ENCODE peak calls at places on chromosomes 7 and 10, in eight cellular contexts. Y, H, V, E, F, L, G and M are unnamed samples. For H3K9me3, the result is how much of the 10 kb centered on the place peaks cover.

GRCh38 chr10:62047960-62048383 is 146.5 kb downstream of the ARID5B start:
- DNase-seq in Y (peak), H (no peak), V (peak), E (no peak), F (no peak), L (peak), G (peak), M (peak)

GRCh38 chr10:104937528-104937927 is 296.4 kb downstream of the SORCS3 start:
- DNase-seq in Y (no peak), H (peak), V (peak), E (no peak), F (no peak), L (peak), G (no peak), M (peak)

GRCh38 chr10:97490592-97490991 is 7.6 kb downstream of the MMS19 start:
- DNase-seq in Y (peak), H (no peak), V (no peak), E (no peak), F (no peak), L (no peak), G (no peak), M (peak)

GRCh38 chr10:125742465-125742864 is 23.0 kb downstream of the EDRF1 start:
- DNase-seq in Y (no peak), H (no peak), V (no peak), E (no peak), F (no peak), L (peak), G (no peak), M (no peak)

GRCh38 chr10:126568809-126569208 is 101.7 kb downstream of the C10orf90 start:
- DNase-seq in Y (no peak), H (no peak), V (peak), E (no peak), F (no peak), L (no peak), G (no peak), M (no peak)

GRCh38 chr10:61465807-61466425 is 12.7 kb upstream of the TMEM26 start:
- DNase-seq in Y (no peak), H (no peak), V (peak), E (no peak), F (no peak), L (no peak), G (no peak), M (no peak)

GRCh38 chr10:24974978-24975377 is 22.6 kb upstream of the PRTFDC1 start:
- DNase-seq in Y (peak), H (no peak), V (peak), E (peak), F (no peak), L (no peak), G (no peak), M (peak)

GRCh38 chr7:48563334-48563733 is 361.0 kb upstream of the CDC14C start:
- DNase-seq in Y (no peak), H (no peak), V (no peak), E (no peak), F (no peak), L (peak), G (no peak), M (no peak)

GRCh38 chr10:30346615-30347014 is 2.5 kb downstream of the MTPAP start:
- DNase-seq in Y (no peak), H (no peak), V (no peak), E (no peak), F (no peak), L (no peak), G (no peak), M (no peak)

GRCh38 chr7:57432583-57432982 is 17.4 kb upstream of the ZNF716 start:
- DNase-seq in Y (no peak), H (no peak), V (no peak), E (no peak), F (no peak), L (no peak), G (no peak), M (no peak)

GRCh38 chr7:57438244-57438643 is 11.7 kb upstream of the ZNF716 start:
- DNase-seq in Y (no peak), H (no peak), V (no peak), E (no peak), F (no peak), L (no peak), G (no peak), M (no peak)

GRCh38 chr7:57443567-57443966 is 6.4 kb upstream of the ZNF716 start:
- DNase-seq in Y (no peak), H (no peak), V (no peak), E (no peak), F (no peak), L (no peak), G (no peak), M (no peak)

DNA sequence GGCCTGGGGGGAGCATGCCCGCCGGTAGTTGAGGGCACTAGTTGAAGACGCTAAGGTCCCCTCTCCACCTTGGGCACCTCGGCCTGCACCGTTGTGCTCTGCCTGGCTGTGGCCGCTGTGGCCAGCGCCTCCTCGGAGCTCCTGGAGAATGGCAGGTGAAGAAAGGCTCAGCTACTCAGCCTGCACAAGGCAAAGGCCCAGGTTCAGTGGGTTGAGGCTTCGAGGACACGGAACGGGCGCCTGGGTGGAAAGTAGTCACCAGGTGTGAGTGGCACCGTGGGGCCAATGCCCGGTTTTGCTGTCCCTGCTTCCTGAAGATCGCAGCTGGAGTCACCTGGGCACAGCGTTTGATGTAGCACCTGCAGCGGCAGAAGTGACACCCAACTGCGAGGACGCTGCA is 12.4 kb upstream of the ZNF716 start:
- DNase-seq in Y (no peak), H (no peak), V (no peak), E (no peak), F (no peak), L (no peak), G (no peak), M (no peak)
- H3K9me3 ChIP-seq in Y (under half), H (under half), V (under half), E (under half), F (under half), L (under half), G (under half), M (under half)

DNA sequence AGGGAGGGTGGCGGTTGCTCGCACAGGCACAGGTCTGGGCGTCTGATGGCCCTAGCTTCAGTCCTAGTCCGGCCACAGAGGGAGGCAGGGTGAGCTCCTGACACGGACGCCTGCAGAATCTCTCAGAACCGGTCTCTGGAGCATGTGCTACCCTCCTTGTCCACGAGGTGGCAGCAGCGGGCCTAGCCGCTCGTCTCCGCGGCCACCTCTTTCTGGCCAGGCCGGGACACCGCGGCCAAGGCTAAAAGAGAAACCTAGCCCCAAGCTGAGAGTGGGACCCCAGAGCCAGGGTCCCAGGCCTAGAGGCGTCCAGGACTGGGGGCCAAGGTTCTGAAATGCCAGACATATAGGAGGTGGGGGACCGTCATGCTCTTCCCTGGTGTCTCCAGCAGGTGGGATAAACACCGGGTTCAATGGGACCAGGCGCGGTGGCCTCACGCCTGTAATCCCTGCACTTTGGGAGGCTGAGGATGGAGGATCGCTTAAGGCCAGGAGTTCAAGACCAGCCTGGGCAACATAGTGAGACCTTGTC is 3.2 kb upstream of the LAT2 start:
- DNase-seq in Y (peak), H (peak), V (peak), E (peak), F (peak), L (peak), G (peak), M (peak)
- H3K4me3 ChIP-seq in Y (peak), H (no peak), V (peak), E (no peak), F (peak), L (peak), G (no peak), M (no peak)

DNA sequence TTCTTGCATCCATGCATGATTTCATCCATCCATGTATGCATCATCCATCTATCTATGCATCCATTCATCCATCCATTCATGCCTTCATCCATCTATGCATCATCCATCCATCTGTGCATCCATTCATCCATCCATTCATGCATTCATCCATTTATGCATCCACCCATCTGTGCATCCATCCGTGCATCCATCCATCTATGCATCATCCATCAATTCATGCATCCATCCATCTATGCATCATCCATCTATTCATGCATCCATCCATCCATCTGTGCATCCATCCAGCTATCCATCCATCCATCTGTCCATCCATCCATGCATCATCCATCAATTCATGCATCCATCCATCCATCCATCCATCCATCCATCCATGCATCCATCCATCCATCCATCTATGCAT is 131.3 kb downstream of the DYNC2I1 start:
- DNase-seq in Y (no peak), H (no peak), V (no peak), E (no peak), F (no peak), L (no peak), G (no peak), M (no peak)
- H3K9me3 ChIP-seq in Y (under half), H (under half), V (under half), E (under half), F (under half), L (under half), G (under half), M (under half)

GRCh38 chr10:93756128-93756517 is 1.6 kb upstream of the LGI1 start:
- DNase-seq in Y (no peak), H (no peak), V (no peak), E (no peak), F (no peak), L (no peak), G (no peak), M (no peak)

GRCh38 chr10:93754761-93755160 is 3.0 kb upstream of the LGI1 start:
- DNase-seq in Y (no peak), H (no peak), V (no peak), E (no peak), F (no peak), L (no peak), G (no peak), M (no peak)

GRCh38 chr10:93757136-93757535 is 600 bp upstream of the LGI1 start:
- DNase-seq in Y (no peak), H (no peak), V (peak), E (no peak), F (no peak), L (no peak), G (no peak), M (no peak)

GRCh38 chr10:93753621-93754250 is 4.0 kb upstream of the LGI1 start:
- DNase-seq in Y (no peak), H (no peak), V (no peak), E (no peak), F (no peak), L (no peak), G (no peak), M (no peak)

GRCh38 chr10:93755443-93756127 is 2.2 kb upstream of the LGI1 start:
- DNase-seq in Y (no peak), H (no peak), V (no peak), E (no peak), F (no peak), L (no peak), G (no peak), M (no peak)
- H3K4me3 ChIP-seq in Y (no peak), H (no peak), V (no peak), E (no peak), F (no peak), L (no peak), G (no peak), M (no peak)

GRCh38 chr7:268991-269390 is 21.0 kb upstream of the FOXL3 start:
- DNase-seq in Y (no peak), H (peak), V (no peak), E (no peak), F (no peak), L (no peak), G (no peak), M (no peak)

GRCh38 chr7:265998-266850 is 23.7 kb upstream of the FOXL3 start:
- DNase-seq in Y (peak), H (peak), V (no peak), E (peak), F (no peak), L (no peak), G (no peak), M (no peak)

GRCh38 chr7:264541-265191 is 25.3 kb upstream of the FOXL3 start:
- DNase-seq in Y (peak), H (peak), V (no peak), E (no peak), F (no peak), L (peak), G (no peak), M (no peak)

GRCh38 chr7:265192-265997 is 24.6 kb upstream of the FOXL3 start:
- DNase-seq in Y (peak), H (peak), V (no peak), E (peak), F (no peak), L (no peak), G (no peak), M (no peak)

DNA sequence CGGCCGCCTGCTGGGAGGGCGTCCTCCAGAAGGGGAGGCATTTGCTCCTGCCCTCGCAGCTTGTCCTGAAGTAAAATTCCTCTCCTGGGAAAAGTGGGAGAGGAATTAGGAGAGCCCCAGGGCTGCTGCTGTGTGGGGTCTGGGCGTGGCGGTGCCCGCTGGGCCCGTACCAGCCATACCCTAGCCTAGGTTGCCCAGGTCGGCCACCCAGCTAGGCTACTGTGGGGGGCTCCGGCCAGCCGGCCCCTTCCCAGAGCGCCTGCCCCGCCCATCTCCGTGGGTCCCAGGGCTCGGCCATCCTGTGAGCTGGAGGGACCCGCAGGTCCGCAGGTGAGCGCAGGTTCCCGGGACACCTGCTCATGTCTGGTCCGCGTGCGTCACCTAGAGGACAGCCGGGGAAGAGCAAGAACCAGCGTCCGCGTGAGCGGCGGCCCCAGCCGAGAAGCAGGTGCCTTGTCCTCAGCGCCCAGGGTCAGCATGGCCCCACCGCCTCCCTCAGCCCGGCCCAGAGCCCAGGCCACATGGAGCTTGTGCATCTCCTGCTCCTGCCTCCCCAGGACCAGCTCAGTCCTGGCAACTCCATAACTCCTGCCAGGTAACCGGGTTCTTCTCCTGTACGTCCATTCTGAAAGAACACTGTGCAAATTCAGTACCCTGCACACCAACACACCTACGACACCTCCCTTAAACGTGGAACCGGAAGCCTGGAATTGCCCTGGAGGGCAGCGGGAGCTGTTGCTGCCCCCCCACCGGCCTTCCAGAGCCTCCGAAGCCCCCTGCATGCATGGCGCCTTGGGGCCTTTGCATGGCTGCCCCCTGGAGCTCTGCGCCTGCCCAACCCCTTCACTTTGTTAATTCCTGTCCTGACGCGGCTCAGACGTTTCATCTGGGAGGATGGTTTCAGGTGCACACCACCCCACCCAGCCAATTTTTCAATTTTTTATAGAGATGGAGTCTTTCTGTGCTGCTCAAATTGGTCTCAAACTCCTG is 22.8 kb upstream of the FOXL3 start:
- DNase-seq in Y (peak), H (peak), V (no peak), E (peak), F (no peak), L (peak), G (no peak), M (no peak)
- H3K9me3 ChIP-seq in Y (under half), H (under half), V (under half), E (under half), F (under half), L (under half), G (under half), M (under half)

GRCh38 chr10:5971315-5971832 is 6.0 kb downstream of the IL15RA start:
- DNase-seq in Y (no peak), H (peak), V (peak), E (no peak), F (no peak), L (peak), G (no peak), M (peak)
- H3K4me3 ChIP-seq in Y (no peak), H (no peak), V (no peak), E (no peak), F (no peak), L (no peak), G (peak), M (no peak)

GRCh38 chr7:156334636-156335035 is 305.9 kb upstream of the RNF32 start:
- DNase-seq in Y (no peak), H (no peak), V (no peak), E (no peak), F (no peak), L (peak), G (no peak), M (peak)
- H3K9me3 ChIP-seq in Y (under half), H (under half), V (under half), E (under half), F (under half), L (under half), G (under half), M (under half)